ENCODE peak calls at places on chromosomes 1 and 21, in five cellular contexts. I, W, Y, B and Z are unnamed samples.
A peak's percentile ranks its signal among the peaks of the same experiment; 100 is the strongest.

GRCh38 chr1:53176452-53177344 is 19.9 kb upstream of the CPT2 start:
- DNase-seq in I (no peak), W (peak; percentile 47), Y (peak; percentile 86), B (no peak), Z (no peak)

GRCh38 chr1:66533804-66534745 is at the start of gene SGIP1:
- DNase-seq in I (no peak), W (peak; percentile 58), Y (peak; percentile 58), B (no peak), Z (peak; percentile 88)

GRCh38 chr21:28781602-28782274 is 210.9 kb downstream of the LTN1 start:
- DNase-seq in I (no peak), W (no peak), Y (no peak), B (peak; percentile 9), Z (no peak)

GRCh38 chr1:60875139-60875538 is 207.2 kb upstream of the NFIA start:
- DNase-seq in I (no peak), W (no peak), Y (no peak), B (no peak), Z (no peak)

GRCh38 chr1:112876315-112876714 is 79.7 kb downstream of the SLC16A1 start:
- DNase-seq in I (no peak), W (no peak), Y (no peak), B (no peak), Z (no peak)

GRCh38 chr1:42052300-42052699 is 100.9 kb upstream of the GUCA2B start:
- DNase-seq in I (no peak), W (no peak), Y (no peak), B (no peak), Z (no peak)

GRCh38 chr1:178536844-178537371 is 24.0 kb downstream of the TEX35 start:
- DNase-seq in I (no peak), W (no peak), Y (no peak), B (peak; percentile 92), Z (peak; percentile 72)

GRCh38 chr21:43716376-43717165 is 2.4 kb upstream of the PDXK start:
- DNase-seq in I (no peak), W (no peak), Y (no peak), B (no peak), Z (no peak)

GRCh38 chr1:173253046-173253445 is 45.9 kb upstream of the TNFSF4 start:
- DNase-seq in I (no peak), W (no peak), Y (no peak), B (no peak), Z (no peak)

GRCh38 chr1:3573499-3573898 is 37.8 kb downstream of the MEGF6 start:
- DNase-seq in I (no peak), W (no peak), Y (no peak), B (no peak), Z (no peak)

GRCh38 chr1:219791766-219792165 is 136.6 kb downstream of the SLC30A10 start:
- DNase-seq in I (no peak), W (no peak), Y (no peak), B (no peak), Z (no peak)

GRCh38 chr1:116033322-116033721 is 57.0 kb downstream of the SLC22A15 start:
- DNase-seq in I (no peak), W (peak; percentile 48), Y (no peak), B (no peak), Z (no peak)

GRCh38 chr1:233140519-233140918 is 155.0 kb downstream of the PCNX2 start:
- DNase-seq in I (no peak), W (no peak), Y (no peak), B (no peak), Z (no peak)

GRCh38 chr21:27480841-27481261 is 514.0 kb upstream of the ADAMTS5 start:
- DNase-seq in I (no peak), W (no peak), Y (no peak), B (peak; percentile 20), Z (no peak)

GRCh38 chr1:2528966-2529750 is 905 bp downstream of the HES5 start:
- DNase-seq in I (no peak), W (peak; percentile 38), Y (no peak), B (no peak), Z (no peak)

GRCh38 chr1:183821309-183822080 is 16.6 kb downstream of the RGL1 start:
- DNase-seq in I (no peak), W (no peak), Y (no peak), B (no peak), Z (no peak)

GRCh38 chr1:178093958-178094751 is at the start of gene RASAL2:
- DNase-seq in I (no peak), W (no peak), Y (peak; percentile 82), B (peak; percentile 42), Z (peak; percentile 81)

GRCh38 chr1:56074357-56074717 is 505.0 kb downstream of the PLPP3 start:
- DNase-seq in I (no peak), W (no peak), Y (no peak), B (no peak), Z (no peak)

GRCh38 chr1:41278076-41278475 is 36.0 kb upstream of the SCMH1 start:
- DNase-seq in I (no peak), W (no peak), Y (no peak), B (no peak), Z (no peak)

GRCh38 chr1:197200468-197200899 is 54.0 kb upstream of the ASPM start:
- DNase-seq in I (no peak), W (no peak), Y (no peak), B (no peak), Z (no peak)

GRCh38 chr1:233904979-233905415 is 521 bp downstream of the SLC35F3 start:
- DNase-seq in I (no peak), W (no peak), Y (peak; percentile 31), B (no peak), Z (no peak)

GRCh38 chr1:20100632-20101355 is 18.5 kb downstream of the PLA2G2D start:
- DNase-seq in I (no peak), W (peak; percentile 41), Y (peak; percentile 85), B (peak; percentile 53), Z (no peak)

GRCh38 chr1:18955116-18955441 is 1.4 kb downstream of the IFFO2 start:
- DNase-seq in I (no peak), W (no peak), Y (no peak), B (no peak), Z (no peak)

GRCh38 chr1:109975718-109976117 is 8.8 kb upstream of the AHCYL1 start:
- DNase-seq in I (no peak), W (no peak), Y (no peak), B (peak; percentile 57), Z (no peak)

GRCh38 chr1:22976461-22977243 is 4.0 kb upstream of the LACTBL1 start:
- DNase-seq in I (peak; percentile 34), W (peak; percentile 64), Y (peak; percentile 74), B (peak; percentile 52), Z (no peak)

GRCh38 chr1:100539836-100540536 is 2.0 kb downstream of the GPR88 start:
- DNase-seq in I (no peak), W (no peak), Y (peak; percentile 33), B (no peak), Z (no peak)

GRCh38 chr1:19169642-19170041 is 40.4 kb downstream of the UBR4 start:
- DNase-seq in I (no peak), W (no peak), Y (no peak), B (no peak), Z (no peak)

GRCh38 chr1:22386774-22387173 is 64.9 kb upstream of the ZBTB40 start:
- DNase-seq in I (no peak), W (no peak), Y (no peak), B (no peak), Z (no peak)

GRCh38 chr1:205286335-205286950 is 35.1 kb downstream of the NUAK2 start:
- DNase-seq in I (peak; percentile 35), W (no peak), Y (no peak), B (no peak), Z (no peak)

GRCh38 chr21:41611966-41612606 is 104.1 kb upstream of the TMPRSS2 start:
- DNase-seq in I (no peak), W (peak; percentile 51), Y (peak; percentile 70), B (peak; percentile 42), Z (no peak)